ENCODE peak calls at places on chromosomes 7 and 10, in six cellular contexts. F, B, T, A, C and U are unnamed samples.

GRCh38 chr7:77759294-77759889 is 38.8 kb downstream of the TMEM60 start:
- DNase-seq in B (peak), T (peak), C (peak), A (peak), F (peak), U (no peak)

GRCh38 chr7:112150823-112151641 is 55.2 kb downstream of the DOCK4 start:
- DNase-seq in C (no peak), A (no peak), F (no peak), B (no peak), T (no peak), U (no peak)

GRCh38 chr10:6140141-6140841 is 51.5 kb downstream of the RBM17 start:
- DNase-seq in A (no peak), T (no peak), F (no peak), B (no peak), C (no peak), U (no peak)

GRCh38 chr7:117163101-117163500 is 159.8 kb downstream of the WNT2 start:
- DNase-seq in A (no peak), C (no peak), B (no peak), F (no peak), T (no peak), U (no peak)

GRCh38 chr10:5692476-5693358 is 8.1 kb downstream of the TASOR2 start:
- DNase-seq in B (peak), T (peak), F (no peak), C (peak), A (peak), U (peak)

GRCh38 chr7:135763261-135763660 is 14.6 kb upstream of the FAM180A start:
- DNase-seq in C (no peak), F (no peak), B (no peak), A (no peak), T (no peak), U (no peak)

GRCh38 chr10:14547826-14548225 is 217.1 kb upstream of the FRMD4A start:
- DNase-seq in A (no peak), F (no peak), C (no peak), B (no peak), T (no peak), U (no peak)

GRCh38 chr7:11539853-11540252 is 292.1 kb downstream of the THSD7A start:
- DNase-seq in F (no peak), B (no peak), C (no peak), A (no peak), T (no peak), U (no peak)

GRCh38 chr10:74558897-74559296 is 267.5 kb upstream of the KAT6B start:
- DNase-seq in T (no peak), A (no peak), C (no peak), B (no peak), F (no peak), U (no peak)

GRCh38 chr7:77565917-77566316 is 28.8 kb downstream of the PTPN12 start:
- DNase-seq in A (no peak), F (no peak), C (no peak), B (no peak), T (no peak), U (no peak)

GRCh38 chr7:81501220-81501619 is 268.6 kb downstream of the HGF start:
- DNase-seq in T (no peak), B (no peak), C (peak), F (peak), A (no peak), U (no peak)

GRCh38 chr10:79054203-79055099 is 14.3 kb upstream of the ZMIZ1 start:
- DNase-seq in A (peak), B (peak), F (no peak), T (no peak), C (no peak), U (peak)

GRCh38 chr10:72097448-72098300 is 9.3 kb upstream of the SPOCK2 start:
- DNase-seq in B (no peak), A (no peak), C (peak), T (no peak), F (peak), U (no peak)

GRCh38 chr7:102836206-102836938 is 76.4 kb upstream of the LRRC17 start:
- DNase-seq in B (no peak), A (no peak), C (peak), T (no peak), F (peak), U (no peak)

GRCh38 chr7:78489851-78490250 is 691.3 kb downstream of the PHTF2 start:
- DNase-seq in F (no peak), A (no peak), T (no peak), C (no peak), B (no peak), U (no peak)

GRCh38 chr10:4545077-4545476 is 280.9 kb upstream of the AKR1E2 start:
- DNase-seq in T (no peak), F (no peak), B (no peak), A (no peak), C (no peak), U (no peak)

GRCh38 chr10:132850246-132850645 is 64.3 kb upstream of the NKX6-2 start:
- DNase-seq in T (no peak), B (no peak), C (no peak), F (no peak), A (no peak), U (no peak)

GRCh38 chr10:49140306-49141175 is 6.7 kb upstream of the FAM170B start:
- DNase-seq in F (no peak), B (no peak), T (no peak), A (no peak), C (no peak), U (no peak)

GRCh38 chr7:132815696-132816334 is 239.5 kb upstream of the PLXNA4 start:
- DNase-seq in B (no peak), A (no peak), C (no peak), F (no peak), T (no peak), U (no peak)

GRCh38 chr10:11551915-11552602 is 59.4 kb downstream of the USP6NL start:
- DNase-seq in B (no peak), C (peak), A (no peak), F (peak), T (no peak), U (no peak)

GRCh38 chr10:79316671-79317431 is 30.4 kb upstream of the PPIF start:
- DNase-seq in C (peak), T (peak), F (no peak), A (no peak), B (no peak), U (no peak)

GRCh38 chr10:49615721-49616120 is 1.9 kb downstream of the CHAT start:
- DNase-seq in A (no peak), F (no peak), B (no peak), T (no peak), C (no peak), U (no peak)

GRCh38 chr10:124550305-124551034 is 88.8 kb downstream of the LHPP start:
- DNase-seq in C (no peak), F (no peak), T (no peak), A (no peak), B (no peak), U (no peak)

GRCh38 chr7:68258569-68258968 is 1261.9 kb downstream of the TYW1 start:
- DNase-seq in F (no peak), C (no peak), B (no peak), A (no peak), T (no peak), U (no peak)

GRCh38 chr10:71285180-71285545 is 33.9 kb upstream of the SLC29A3 start:
- DNase-seq in T (no peak), B (peak), A (peak), F (no peak), C (peak), U (peak)

GRCh38 chr10:22611425-22612111 is 102.8 kb downstream of the PIP4K2A start:
- DNase-seq in A (no peak), B (no peak), C (no peak), T (peak), F (no peak), U (no peak)

GRCh38 chr7:96414931-96415292 is 93.0 kb upstream of the SLC25A13 start:
- DNase-seq in F (peak), T (peak), B (no peak), C (peak), A (peak), U (peak)

GRCh38 chr7:17939670-17940301 is 508 bp downstream of the SNX13 start:
- DNase-seq in F (no peak), T (no peak), B (peak), A (peak), C (peak), U (peak)

GRCh38 chr10:132696728-132697567 is 89.0 kb downstream of the NKX6-2 start:
- DNase-seq in C (no peak), B (peak), T (no peak), A (no peak), F (no peak), U (no peak)

GRCh38 chr10:119803264-119803663 is 69.4 kb downstream of the MCMBP start:
- DNase-seq in B (no peak), F (no peak), T (no peak), A (no peak), C (no peak), U (no peak)

GRCh38 chr10:130027716-130028464 is 63.8 kb upstream of the EBF3 start:
- DNase-seq in B (no peak), F (no peak), T (no peak), C (no peak), A (no peak), U (no peak)

GRCh38 chr10:112791447-112791846 is 158.6 kb upstream of the TCF7L2 start:
- DNase-seq in C (no peak), A (no peak), T (no peak), B (no peak), F (no peak), U (no peak)

DNA sequence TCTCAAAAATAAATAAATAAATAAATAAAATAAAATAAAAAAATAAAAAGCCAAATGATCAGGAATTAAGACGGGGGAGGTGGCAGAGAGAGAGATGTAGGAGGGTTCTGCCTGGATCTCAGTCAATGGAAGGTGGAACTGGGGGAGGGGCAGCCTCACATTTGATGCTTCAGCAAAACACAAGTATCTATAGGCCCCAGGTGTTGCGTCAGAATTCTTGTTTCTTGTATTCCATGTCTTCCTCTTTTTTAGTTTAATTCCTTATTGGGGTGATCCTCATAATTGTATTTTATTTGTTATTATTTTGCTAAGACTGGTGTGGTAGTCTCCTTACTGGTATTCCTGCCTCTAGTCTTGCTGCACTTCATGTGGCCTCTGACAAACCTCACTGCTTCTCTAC is 41.4 kb upstream of the SMARCD3 start:
- DNase-seq in T (no peak), B (no peak), F (no peak), C (no peak), A (no peak), U (no peak)
- H3K27ac ChIP-seq in T (no peak), B (no peak), F (no peak), C (no peak), A (no peak), U (no peak)

GRCh38 chr7:129277629-129278028 is 52.8 kb downstream of the AHCYL2 start:
- DNase-seq in F (no peak), C (no peak), A (no peak), T (no peak), B (no peak), U (no peak)
- H3K4me3 ChIP-seq in F (no peak), C (no peak), A (no peak), T (no peak), B (no peak), U (no peak)

DNA sequence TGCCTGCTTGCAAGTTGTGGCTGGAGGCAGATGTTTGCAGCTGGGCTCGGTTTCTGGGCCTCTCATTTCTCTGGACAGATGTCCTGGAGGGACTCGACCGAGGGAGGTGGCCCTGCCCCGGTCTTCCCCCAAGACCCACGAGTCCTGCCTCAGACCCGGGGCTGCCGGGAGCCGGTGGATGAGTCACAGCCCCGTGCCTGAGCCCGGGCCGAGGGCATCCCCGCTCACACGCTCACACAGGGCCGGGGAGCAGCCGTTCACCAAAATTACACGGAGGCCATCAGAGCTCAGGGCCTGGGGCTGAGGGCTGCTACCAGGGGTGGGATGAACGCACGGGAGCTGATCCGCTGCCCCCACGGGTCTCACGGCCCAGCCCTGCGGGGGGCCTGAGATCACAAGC is 17.5 kb downstream of the FAM20C start:
- DNase-seq in T (no peak), C (no peak), A (no peak), F (no peak), B (no peak), U (no peak)
- TF ChIP-seq POLR2A in T (no peak), C (no peak), A (no peak), F (no peak), B (no peak), U (no peak)

GRCh38 chr7:152699101-152699500 is 23.2 kb upstream of the XRCC2 start:
- DNase-seq in F (no peak), C (no peak), A (no peak), T (no peak), B (no peak), U (no peak)
- H3K27ac ChIP-seq in F (no peak), C (no peak), A (no peak), T (no peak), B (no peak), U (no peak)

GRCh38 chr7:66043681-66044497 is 31.7 kb upstream of the ASL start:
- DNase-seq in A (peak), B (peak), C (no peak), T (no peak), F (no peak), U (peak)
- H3K4me3 ChIP-seq in A (peak), B (peak), C (no peak), T (peak), F (no peak), U (peak)